ENCODE peak calls at places on chromosome 18, in six cellular contexts. One of them, this sample, is unnamed.

GRCh38 chr18:36772339-36772738 is 56.5 kb downstream of the TPGS2 start:
- DNase-seq in GM23338: no peak
- DNase-seq in mammary epithelial cell: no peak
- DNase-seq in HCT116: no peak
- DNase-seq in GM23248: peak
- DNase-seq in PC-3: no peak
- DNase-seq in this sample: peak

GRCh38 chr18:62399781-62400308 is 74.7 kb downstream of the TNFRSF11A start:
- DNase-seq in GM23338: peak
- DNase-seq in mammary epithelial cell: peak
- DNase-seq in HCT116: no peak
- DNase-seq in GM23248: peak
- DNase-seq in PC-3: peak
- DNase-seq in this sample: no peak

GRCh38 chr18:12296087-12296403 is 12.0 kb upstream of the TUBB6 start:
- DNase-seq in GM23338: no peak
- DNase-seq in mammary epithelial cell: peak
- DNase-seq in HCT116: no peak
- DNase-seq in GM23248: peak
- DNase-seq in PC-3: peak
- DNase-seq in this sample: no peak

GRCh38 chr18:72160504-72161445 is 383.4 kb downstream of the CBLN2 start:
- DNase-seq in GM23338: no peak
- DNase-seq in mammary epithelial cell: no peak
- DNase-seq in HCT116: no peak
- DNase-seq in GM23248: no peak
- DNase-seq in PC-3: peak
- DNase-seq in this sample: no peak

GRCh38 chr18:46856975-46857374 is 60.3 kb downstream of the PIAS2 start:
- DNase-seq in GM23338: no peak
- DNase-seq in mammary epithelial cell: no peak
- DNase-seq in HCT116: peak
- DNase-seq in GM23248: no peak
- DNase-seq in PC-3: no peak
- DNase-seq in this sample: no peak

GRCh38 chr18:66900837-66901236 is 296.9 kb upstream of the CDH19 start:
- DNase-seq in GM23338: no peak
- DNase-seq in mammary epithelial cell: no peak
- DNase-seq in HCT116: no peak
- DNase-seq in GM23248: no peak
- DNase-seq in PC-3: no peak
- DNase-seq in this sample: no peak

GRCh38 chr18:62512532-62512931 is 10.3 kb upstream of the ZCCHC2 start:
- DNase-seq in GM23338: no peak
- DNase-seq in mammary epithelial cell: no peak
- DNase-seq in HCT116: no peak
- DNase-seq in GM23248: no peak
- DNase-seq in PC-3: no peak
- DNase-seq in this sample: no peak

GRCh38 chr18:57084331-57085298 is 62.3 kb upstream of the BOD1L2 start:
- DNase-seq in GM23338: no peak
- DNase-seq in mammary epithelial cell: no peak
- DNase-seq in HCT116: no peak
- DNase-seq in GM23248: no peak
- DNase-seq in PC-3: peak
- DNase-seq in this sample: no peak

GRCh38 chr18:38047820-38048219 is 482.2 kb upstream of the CELF4 start:
- DNase-seq in GM23338: peak
- DNase-seq in mammary epithelial cell: no peak
- DNase-seq in HCT116: no peak
- DNase-seq in GM23248: no peak
- DNase-seq in PC-3: no peak
- DNase-seq in this sample: no peak

GRCh38 chr18:68665623-68666022 is 49.3 kb downstream of the TMX3 start:
- DNase-seq in GM23338: no peak
- DNase-seq in mammary epithelial cell: no peak
- DNase-seq in HCT116: no peak
- DNase-seq in GM23248: no peak
- DNase-seq in PC-3: no peak
- DNase-seq in this sample: no peak

GRCh38 chr18:46542545-46542944 is 114.5 kb downstream of the LOXHD1 start:
- DNase-seq in GM23338: peak
- DNase-seq in mammary epithelial cell: peak
- DNase-seq in HCT116: no peak
- DNase-seq in GM23248: peak
- DNase-seq in PC-3: peak
- DNase-seq in this sample: no peak

DNA sequence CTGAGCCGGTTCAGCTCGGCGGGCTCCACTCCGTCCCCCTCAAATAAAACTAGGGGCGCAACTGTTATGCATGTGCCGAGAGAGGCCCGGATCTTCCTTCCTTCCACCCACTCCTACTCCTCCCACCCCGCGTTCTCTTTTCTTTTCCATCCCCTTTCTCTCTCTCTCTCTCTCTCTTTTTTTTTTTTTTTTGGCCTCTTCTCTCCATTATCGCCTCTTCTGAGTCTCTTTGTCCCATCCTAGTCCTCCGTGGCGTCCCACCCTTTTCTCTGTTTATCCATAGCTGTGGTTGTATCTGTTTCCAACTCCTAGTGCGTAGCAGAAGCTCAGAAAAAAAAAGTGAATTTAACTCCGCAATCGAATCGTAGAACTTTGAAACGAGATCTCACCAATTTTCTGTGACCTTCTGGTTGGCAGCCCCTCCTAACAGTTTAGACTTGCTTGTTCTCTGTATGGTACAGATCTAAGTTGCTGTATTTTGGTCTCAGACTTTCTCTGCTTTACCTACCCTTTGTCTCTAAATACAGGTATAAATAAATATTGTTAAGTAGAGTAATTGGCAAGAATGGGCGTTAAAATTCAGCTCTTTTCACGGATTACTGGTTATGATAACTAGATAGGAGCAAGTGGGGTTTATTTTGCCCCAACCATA is 3.6 kb downstream of the RAX start:
- DNase-seq in GM23338: no peak
- DNase-seq in mammary epithelial cell: no peak
- DNase-seq in HCT116: no peak
- DNase-seq in GM23248: no peak
- DNase-seq in PC-3: no peak
- DNase-seq in this sample: no peak
- TF ChIP-seq EZH2 in GM23338: peak
- TF ChIP-seq EZH2 in mammary epithelial cell: peak
- TF ChIP-seq EZH2 in HCT116: no peak
- TF ChIP-seq EZH2 in GM23248: peak
- TF ChIP-seq EZH2 in PC-3: no peak
- TF ChIP-seq EZH2 in this sample: no peak

DNA sequence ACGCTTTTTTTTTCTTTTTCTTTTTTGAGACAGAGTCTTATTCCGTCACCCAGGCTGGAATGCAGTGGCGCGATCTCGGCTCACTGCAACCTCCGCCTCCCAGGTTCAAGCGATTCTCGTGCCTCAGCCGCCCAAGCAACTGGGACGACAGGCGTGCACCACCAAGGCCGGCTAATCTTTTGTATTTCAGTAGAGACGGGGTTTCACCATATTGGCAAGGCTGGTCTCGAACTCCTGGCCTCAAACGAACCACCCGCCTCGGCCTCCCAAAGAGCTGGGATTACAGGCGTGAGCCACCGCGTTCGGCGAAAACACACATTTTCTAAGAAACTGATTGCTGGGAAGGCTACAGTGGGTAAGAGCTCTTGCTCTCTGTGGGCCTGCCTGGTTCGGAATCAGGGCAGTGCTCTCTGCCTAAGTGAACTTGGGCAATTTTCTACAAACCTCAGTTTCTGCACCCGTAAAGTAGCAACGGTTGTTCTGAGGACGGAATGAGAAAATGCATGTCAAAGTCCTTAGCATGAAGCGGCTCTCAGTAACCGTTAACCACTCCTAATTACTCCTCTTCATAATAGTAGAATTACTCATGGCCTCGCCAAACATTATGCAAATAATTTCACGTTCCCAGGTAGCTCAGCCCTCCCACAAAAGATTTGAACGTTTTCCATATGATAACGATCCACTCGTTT is 1.0 kb upstream of the PMAIP1 start:
- DNase-seq in GM23338: no peak
- DNase-seq in mammary epithelial cell: no peak
- DNase-seq in HCT116: no peak
- DNase-seq in GM23248: no peak
- DNase-seq in PC-3: no peak
- DNase-seq in this sample: peak
- TF ChIP-seq EZH2 in GM23338: no peak
- TF ChIP-seq EZH2 in mammary epithelial cell: no peak
- TF ChIP-seq EZH2 in HCT116: no peak
- TF ChIP-seq EZH2 in GM23248: no peak
- TF ChIP-seq EZH2 in PC-3: no peak
- TF ChIP-seq EZH2 in this sample: no peak

GRCh38 chr18:7122376-7122775 is 4.8 kb upstream of the LAMA1 start:
- DNase-seq in GM23338: no peak
- DNase-seq in mammary epithelial cell: no peak
- DNase-seq in HCT116: no peak
- DNase-seq in GM23248: no peak
- DNase-seq in PC-3: no peak
- DNase-seq in this sample: no peak

GRCh38 chr18:7116832-7117389 is 686 bp downstream of the LAMA1 start:
- DNase-seq in GM23338: peak
- DNase-seq in mammary epithelial cell: peak
- DNase-seq in HCT116: no peak
- DNase-seq in GM23248: peak
- DNase-seq in PC-3: no peak
- DNase-seq in this sample: no peak

GRCh38 chr18:7116001-7116831 is 1.4 kb downstream of the LAMA1 start:
- DNase-seq in GM23338: peak
- DNase-seq in mammary epithelial cell: peak
- DNase-seq in HCT116: no peak
- DNase-seq in GM23248: peak
- DNase-seq in PC-3: no peak
- DNase-seq in this sample: peak

DNA sequence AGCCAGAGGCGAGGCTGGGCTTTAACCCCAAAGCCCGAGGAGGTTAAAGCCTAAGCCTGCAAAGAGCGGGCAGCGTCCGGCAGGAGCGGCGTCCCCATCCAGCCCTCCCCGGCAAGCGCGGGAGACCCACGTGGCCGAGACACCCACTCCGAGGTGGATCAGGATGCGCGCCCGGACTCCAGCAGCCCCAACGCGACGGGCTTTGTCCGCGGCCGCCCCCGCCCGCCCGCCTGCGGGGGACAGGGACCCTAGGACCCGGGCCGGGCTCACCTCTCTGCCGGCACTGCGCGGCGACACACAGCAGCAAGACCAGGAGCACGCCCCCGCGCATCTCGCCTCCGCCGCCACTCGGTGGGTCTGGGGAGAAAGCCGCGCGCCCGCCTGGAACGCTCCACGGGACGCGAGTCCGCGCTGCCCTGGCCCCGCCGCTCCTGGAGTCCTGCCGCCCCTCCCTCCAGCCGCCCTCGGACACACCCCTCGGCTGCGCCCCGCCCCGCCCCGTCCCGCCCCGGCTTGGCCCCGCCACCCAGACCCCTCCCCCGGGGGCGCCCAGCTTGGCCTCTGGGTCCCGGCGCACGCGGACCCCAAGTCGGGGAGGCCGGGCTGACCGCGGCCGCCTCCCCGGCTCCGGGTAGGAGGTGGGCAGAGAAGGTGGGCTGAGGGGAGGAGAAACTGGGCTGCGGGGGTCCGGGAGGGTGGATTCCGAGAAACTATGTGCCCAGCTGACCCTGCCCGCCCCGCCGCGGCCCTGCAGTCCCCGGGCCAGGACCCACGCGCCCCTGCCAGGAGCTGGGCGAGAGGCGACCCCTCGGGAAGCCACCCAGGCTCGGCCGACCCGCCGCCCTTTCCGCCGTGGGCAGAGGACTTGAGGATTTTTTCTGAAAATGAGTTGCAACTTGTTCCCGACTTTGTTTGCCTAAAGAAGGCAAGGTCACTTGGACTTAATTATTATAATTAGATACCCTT is at the start of gene LAMA1:
- DNase-seq in GM23338: peak
- DNase-seq in mammary epithelial cell: no peak
- DNase-seq in HCT116: no peak
- DNase-seq in GM23248: peak
- DNase-seq in PC-3: no peak
- DNase-seq in this sample: no peak
- TF ChIP-seq EZH2 in GM23338: no peak
- TF ChIP-seq EZH2 in mammary epithelial cell: no peak
- TF ChIP-seq EZH2 in HCT116: no peak
- TF ChIP-seq EZH2 in GM23248: no peak
- TF ChIP-seq EZH2 in PC-3: peak
- TF ChIP-seq EZH2 in this sample: peak

DNA sequence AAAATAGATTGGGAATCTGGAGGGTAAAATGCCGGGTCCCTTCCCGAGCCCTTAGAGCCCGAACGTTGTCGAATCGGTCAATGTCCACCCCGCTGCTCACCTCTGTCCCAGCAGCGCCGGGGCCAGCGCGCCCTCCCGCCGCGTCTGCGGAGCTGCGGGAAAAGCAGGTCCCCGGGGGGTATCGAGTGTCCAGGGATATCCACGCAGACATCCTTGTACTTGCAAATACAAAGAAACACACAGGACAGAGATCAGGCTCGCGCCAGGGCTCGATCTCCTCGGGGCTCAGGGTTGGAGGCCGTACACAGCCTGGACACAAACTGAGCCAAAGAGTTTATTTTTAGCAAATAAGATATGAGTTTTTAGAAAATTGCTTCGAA is 2.3 kb upstream of the GATA6 start:
- DNase-seq in GM23338: no peak
- DNase-seq in mammary epithelial cell: no peak
- DNase-seq in HCT116: no peak
- DNase-seq in GM23248: no peak
- DNase-seq in PC-3: no peak
- DNase-seq in this sample: no peak
- TF ChIP-seq EZH2 in GM23338: no peak
- TF ChIP-seq EZH2 in mammary epithelial cell: no peak
- TF ChIP-seq EZH2 in HCT116: no peak
- TF ChIP-seq EZH2 in GM23248: peak
- TF ChIP-seq EZH2 in PC-3: no peak
- TF ChIP-seq EZH2 in this sample: peak

GRCh38 chr18:5941869-5942268 is 46.5 kb upstream of the TMEM200C start:
- DNase-seq in GM23338: peak
- DNase-seq in mammary epithelial cell: no peak
- DNase-seq in HCT116: no peak
- DNase-seq in GM23248: no peak
- DNase-seq in PC-3: no peak
- DNase-seq in this sample: no peak
- TF ChIP-seq EZH2 in GM23338: no peak
- TF ChIP-seq EZH2 in mammary epithelial cell: no peak
- TF ChIP-seq EZH2 in HCT116: no peak
- TF ChIP-seq EZH2 in GM23248: no peak
- TF ChIP-seq EZH2 in PC-3: no peak
- TF ChIP-seq EZH2 in this sample: no peak

GRCh38 chr18:79798999-79799370 is 1.2 kb downstream of the KCNG2 start:
- DNase-seq in GM23338: peak
- DNase-seq in mammary epithelial cell: no peak
- DNase-seq in HCT116: no peak
- DNase-seq in GM23248: no peak
- DNase-seq in PC-3: no peak
- DNase-seq in this sample: no peak
- TF ChIP-seq EZH2 in GM23338: no peak
- TF ChIP-seq EZH2 in mammary epithelial cell: peak
- TF ChIP-seq EZH2 in HCT116: no peak
- TF ChIP-seq EZH2 in GM23248: no peak
- TF ChIP-seq EZH2 in PC-3: no peak
- TF ChIP-seq EZH2 in this sample: peak